ENCODE peak calls at places on chromosomes 6 and 20, in four cellular contexts. I, Y, W and G are unnamed samples.

GRCh38 chr20:37295001-37295400 is 5.5 kb downstream of the MANBAL start:
- DNase-seq in I (no peak), Y (no peak), W (no peak), G (no peak)

GRCh38 chr6:163837681-163838431 is 423.3 kb downstream of the QKI start:
- DNase-seq in I (no peak), Y (no peak), W (no peak), G (no peak)

GRCh38 chr6:85561750-85562357 is 31.8 kb downstream of the SNX14 start:
- DNase-seq in I (no peak), Y (no peak), W (no peak), G (no peak)

GRCh38 chr20:46044896-46045295 is 15.9 kb downstream of the SLC12A5 start:
- DNase-seq in I (no peak), Y (no peak), W (no peak), G (no peak)

GRCh38 chr20:15440249-15440820 is 1102.9 kb upstream of the FLRT3 start:
- DNase-seq in I (no peak), Y (no peak), W (no peak), G (no peak)

GRCh38 chr6:163637524-163637923 is 223.0 kb downstream of the QKI start:
- DNase-seq in I (no peak), Y (no peak), W (no peak), G (no peak)

GRCh38 chr20:18087054-18087453 is 29.3 kb upstream of the OVOL2 start:
- DNase-seq in I (no peak), Y (no peak), W (no peak), G (no peak)

GRCh38 chr6:7914991-7915789 is 4.6 kb upstream of the TXNDC5 start:
- DNase-seq in I (no peak), Y (peak; percentile 82), W (no peak), G (no peak)

GRCh38 chr20:38441916-38442315 is 6.8 kb upstream of the SNHG17 start:
- DNase-seq in I (no peak), Y (no peak), W (no peak), G (no peak)

GRCh38 chr20:51249215-51249614 is 226.3 kb upstream of the KCNG1 start:
- DNase-seq in I (no peak), Y (no peak), W (no peak), G (no peak)

GRCh38 chr6:110475255-110475654 is 1.2 kb downstream of the SLC22A16 start:
- DNase-seq in I (no peak), Y (no peak), W (no peak), G (no peak)

GRCh38 chr6:313917-314316 is 21.6 kb downstream of the DUSP22 start:
- DNase-seq in I (no peak), Y (no peak), W (no peak), G (no peak)

DNA sequence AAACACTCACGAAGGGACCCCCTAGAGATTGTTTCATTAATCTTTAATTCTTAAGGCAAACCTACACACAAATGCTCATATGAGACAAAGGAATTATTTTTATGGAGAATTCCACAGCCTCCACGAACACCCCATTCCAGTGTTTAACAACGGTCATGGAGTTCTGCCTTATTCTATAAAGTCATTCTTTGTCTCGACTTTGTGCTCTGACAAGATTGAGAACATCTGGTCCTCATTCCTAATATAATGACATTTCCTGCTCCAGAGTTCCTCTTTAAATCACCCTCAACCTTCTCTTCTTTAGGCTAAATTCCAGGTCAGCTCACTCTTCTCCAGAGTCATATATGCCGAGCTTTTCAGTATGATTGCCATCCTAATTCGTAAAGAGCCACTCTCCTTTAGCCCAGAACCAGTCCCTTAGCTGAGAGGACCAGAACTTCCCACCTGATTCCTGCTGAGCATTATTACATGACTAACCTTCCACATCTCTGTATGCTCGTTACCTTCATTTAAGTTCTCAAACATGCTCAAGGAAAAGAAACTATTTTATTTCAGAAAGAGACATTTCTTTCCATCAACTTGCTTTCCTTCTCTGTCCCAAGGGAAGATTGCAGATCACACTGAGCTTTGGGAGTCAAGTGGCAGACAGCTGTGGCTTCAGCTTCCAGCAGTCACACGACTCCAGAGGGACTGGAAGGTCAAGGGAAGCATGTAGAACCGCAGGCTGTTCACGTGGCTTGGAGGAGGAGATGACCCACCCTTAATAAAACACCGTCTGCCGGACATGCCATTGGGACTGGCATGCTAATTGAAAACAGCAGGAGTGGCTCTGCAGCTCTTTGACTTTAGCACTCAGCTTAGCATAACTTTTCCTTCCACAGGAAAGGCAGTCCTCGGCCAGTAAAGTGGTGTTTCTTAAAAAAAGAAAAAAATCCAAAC is 467.1 kb upstream of the HSF2 start:
- DNase-seq in I (no peak), Y (no peak), W (peak; percentile 68), G (no peak)
- H3K4me1 ChIP-seq in I (no peaks in the 10 kb centered on the region), Y (no peaks in the 10 kb centered on the region), W (peaks cover 14% of the 10 kb centered on the region), G (no peaks in the 10 kb centered on the region)

GRCh38 chr6:146543211-146543939 is at the start of gene RAB32:
- DNase-seq in I (peak; percentile 90), Y (peak; percentile 93), W (peak; percentile 98), G (no peak)
- H3K27me3 ChIP-seq in I (no peaks in the 10 kb centered on the region), Y (no peaks in the 10 kb centered on the region), W (no peaks in the 10 kb centered on the region), G (no peaks in the 10 kb centered on the region)

GRCh38 chr20:56257604-56258003 is 9.1 kb downstream of the MC3R start:
- DNase-seq in I (no peak), Y (no peak), W (no peak), G (no peak)
- H3K4me1 ChIP-seq in I (no peaks in the 10 kb centered on the region), Y (no peaks in the 10 kb centered on the region), W (no peaks in the 10 kb centered on the region), G (no peaks in the 10 kb centered on the region)

GRCh38 chr6:36292170-36292569 is 22.3 kb downstream of the PNPLA1 start:
- DNase-seq in I (no peak), Y (no peak), W (no peak), G (no peak)
- H3K27me3 ChIP-seq in I (no peaks in the 10 kb centered on the region), Y (no peaks in the 10 kb centered on the region), W (no peaks in the 10 kb centered on the region), G (no peaks in the 10 kb centered on the region)

GRCh38 chr20:32474009-32474716 is 111.0 kb downstream of the NOL4L start:
- DNase-seq in I (peak; percentile 31), Y (no peak), W (no peak), G (no peak)

GRCh38 chr20:32476684-32477593 is 108.2 kb downstream of the NOL4L start:
- DNase-seq in I (peak; percentile 26), Y (no peak), W (no peak), G (no peak)

GRCh38 chr20:32473231-32474008 is 111.7 kb downstream of the NOL4L start:
- DNase-seq in I (peak; percentile 14), Y (no peak), W (no peak), G (no peak)

GRCh38 chr20:32474717-32474966 is 110.5 kb downstream of the NOL4L start:
- DNase-seq in I (no peak), Y (no peak), W (no peak), G (no peak)

GRCh38 chr20:32474967-32475819 is 109.9 kb downstream of the NOL4L start:
- DNase-seq in I (peak; percentile 74), Y (peak; percentile 89), W (peak; percentile 91), G (no peak)
- H3K4me1 ChIP-seq in I (peaks cover 63% of the 10 kb centered on the region), Y (no peaks in the 10 kb centered on the region), W (peaks cover 24% of the 10 kb centered on the region), G (peaks cover 26% of the 10 kb centered on the region)

GRCh38 chr6:16964553-16965499 is 137.0 kb upstream of the STMND1 start:
- DNase-seq in I (peak; percentile 49), Y (peak; percentile 69), W (peak; percentile 82), G (peak; percentile 36)

GRCh38 chr6:16965679-16966078 is 136.2 kb upstream of the STMND1 start:
- DNase-seq in I (no peak), Y (no peak), W (no peak), G (no peak)

GRCh38 chr6:16972535-16972934 is 129.3 kb upstream of the STMND1 start:
- DNase-seq in I (no peak), Y (no peak), W (no peak), G (no peak)

GRCh38 chr6:16969699-16970695 is 131.9 kb upstream of the STMND1 start:
- DNase-seq in I (no peak), Y (no peak), W (no peak), G (no peak)

DNA sequence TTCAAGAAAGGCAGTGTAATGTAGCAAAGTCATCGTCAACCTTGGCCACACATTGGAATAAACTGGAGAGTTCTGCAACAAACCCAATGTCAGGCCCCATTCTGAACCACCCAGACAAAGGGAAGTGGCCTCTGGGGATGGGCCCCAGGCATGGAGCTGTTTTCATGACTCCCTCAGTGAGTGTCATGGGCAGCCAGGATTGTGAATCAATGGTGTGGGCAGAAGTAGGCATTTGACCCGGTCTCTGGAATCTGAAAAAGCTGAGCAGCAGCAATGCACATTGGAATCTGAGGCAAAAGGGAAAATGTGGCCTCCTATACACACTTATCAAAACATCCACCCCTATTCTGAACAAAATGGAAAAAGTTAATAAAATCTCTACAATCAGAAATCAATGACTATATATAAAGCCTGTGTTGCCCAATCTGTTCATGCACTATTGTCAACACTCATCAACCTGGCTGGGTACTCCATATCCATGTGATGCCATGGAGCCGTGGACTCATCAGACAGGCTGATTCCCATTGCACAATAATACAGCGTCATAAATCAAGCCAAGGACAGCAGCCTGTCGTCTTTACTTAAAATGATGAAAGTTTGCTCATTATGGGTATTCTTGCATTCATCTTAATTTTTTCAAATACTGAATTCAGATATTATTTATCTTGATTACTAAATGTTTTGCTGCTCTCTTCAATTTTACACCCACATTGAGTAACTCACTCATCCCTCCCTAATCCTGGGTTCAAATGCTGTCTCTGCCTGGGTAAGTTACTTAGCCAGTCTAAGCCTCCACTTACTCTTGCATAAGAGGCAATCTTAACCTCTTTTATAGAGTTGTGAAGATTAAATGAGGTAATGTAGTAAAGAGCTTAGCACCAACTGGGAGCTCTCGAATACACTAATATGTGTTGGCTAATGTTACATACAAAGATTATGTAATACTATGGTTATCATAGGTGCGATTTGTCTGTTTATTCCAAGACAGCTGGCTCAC is 134.7 kb upstream of the STMND1 start:
- DNase-seq in I (no peak), Y (no peak), W (no peak), G (no peak)
- H3K27me3 ChIP-seq in I (no peaks in the 10 kb centered on the region), Y (no peaks in the 10 kb centered on the region), W (no peaks in the 10 kb centered on the region), G (peaks cover 5% of the 10 kb centered on the region)